ENCODE peak calls at places on chromosome 22, in four cellular contexts. Q, L, C and R are unnamed samples.

GRCh38 chr22:23888615-23889401 is 5.4 kb upstream of the MIF start:
- DNase-seq in C (peak; percentile 46), L (no peak), Q (peak; percentile 7), R (no peak)

GRCh38 chr22:17097062-17097461 is 12.3 kb downstream of the IL17RA start:
- DNase-seq in Q (no peak), C (no peak), L (no peak), R (no peak)

GRCh38 chr22:19201858-19202798 is 23.6 kb upstream of the SLC25A1 start:
- DNase-seq in C (no peak), L (no peak), Q (no peak), R (no peak)

GRCh38 chr22:17890245-17890671 is 116.0 kb upstream of the BID start:
- DNase-seq in C (no peak), L (no peak), Q (peak; percentile 44), R (no peak)

GRCh38 chr22:48477031-48477721 is 1350.5 kb downstream of the BRD1 start:
- DNase-seq in Q (no peak), C (peak; percentile 56), L (no peak), R (no peak)

GRCh38 chr22:46578251-46578823 is 40.9 kb upstream of the CELSR1 start:
- DNase-seq in L (no peak), C (no peak), Q (no peak), R (no peak)

GRCh38 chr22:19663821-19664325 is 50.4 kb upstream of the SEPTIN5 start:
- DNase-seq in C (no peak), Q (no peak), L (no peak), R (no peak)

GRCh38 chr22:20569059-20570058 is 61.9 kb downstream of the MED15 start:
- DNase-seq in Q (peak; percentile 95), L (peak; percentile 84), C (no peak), R (peak; percentile 54)

GRCh38 chr22:20779014-20779812 is 5.3 kb downstream of the SERPIND1 start:
- DNase-seq in C (no peak), Q (no peak), L (no peak), R (no peak)

GRCh38 chr22:41124086-41124485 is 31.7 kb downstream of the EP300 start:
- DNase-seq in L (no peak), C (no peak), Q (no peak), R (no peak)

GRCh38 chr22:37018815-37019308 is 385 bp downstream of the TST start:
- DNase-seq in L (no peak), Q (no peak), C (peak; percentile 54), R (no peak)

GRCh38 chr22:38455530-38456271 is 702 bp upstream of the KCNJ4 start:
- DNase-seq in Q (no peak), C (no peak), L (peak; percentile 13), R (no peak)

GRCh38 chr22:28237092-28237491 is 318.0 kb upstream of the PITPNB start:
- DNase-seq in L (no peak), Q (no peak), C (no peak), R (no peak)

GRCh38 chr22:17884084-17884483 is 109.8 kb upstream of the BID start:
- DNase-seq in C (no peak), L (no peak), Q (no peak), R (no peak)

GRCh38 chr22:48254311-48254873 is 1491.9 kb downstream of the TBC1D22A start:
- DNase-seq in C (peak; percentile 23), Q (no peak), L (no peak), R (no peak)

GRCh38 chr22:23751441-23751996 is 607 bp upstream of the ZNF70 start:
- DNase-seq in Q (no peak), L (no peak), C (no peak), R (no peak)

GRCh38 chr22:26401726-26402125 is 27.3 kb upstream of the ASPHD2 start:
- DNase-seq in Q (no peak), C (no peak), L (no peak), R (no peak)

GRCh38 chr22:48951836-48952235 is 875.8 kb downstream of the BRD1 start:
- DNase-seq in Q (no peak), L (no peak), C (no peak), R (no peak)

GRCh38 chr22:48901324-48901723 is 926.3 kb downstream of the BRD1 start:
- DNase-seq in Q (no peak), C (no peak), L (no peak), R (no peak)

GRCh38 chr22:39254789-39255298 is 10.1 kb upstream of the PDGFB start:
- DNase-seq in L (peak; percentile 32), C (no peak), Q (peak; percentile 67), R (no peak)

GRCh38 chr22:44336962-44337657 is 24.4 kb upstream of the SHISAL1 start:
- DNase-seq in C (no peak), Q (no peak), L (no peak), R (no peak)

GRCh38 chr22:24894220-24894975 is 52.1 kb downstream of the LHFPL7 start:
- DNase-seq in C (no peak), L (no peak), Q (peak; percentile 92), R (no peak)

GRCh38 chr22:46131151-46131587 is 19.2 kb upstream of the PPARA start:
- DNase-seq in C (no peak), L (no peak), Q (no peak), R (no peak)

GRCh38 chr22:23781533-23781932 is 5.2 kb upstream of the SMARCB1 start:
- DNase-seq in L (no peak), Q (no peak), C (no peak), R (no peak)

GRCh38 chr22:22469527-22469926 is 39.0 kb downstream of the ZNF280B start:
- DNase-seq in Q (no peak), C (no peak), L (no peak), R (no peak)

GRCh38 chr22:49807780-49808708 is 19.6 kb downstream of the BRD1 start:
- DNase-seq in L (peak; percentile 53), Q (no peak), C (no peak), R (no peak)

GRCh38 chr22:48587236-48587865 is 1240.3 kb downstream of the BRD1 start:
- DNase-seq in Q (no peak), C (no peak), L (no peak), R (no peak)

GRCh38 chr22:36565152-36565507 is 36.2 kb upstream of the EIF3D start:
- DNase-seq in Q (no peak), L (no peak), C (no peak), R (no peak)

GRCh38 chr22:30743257-30744020 is 48.8 kb downstream of the OSBP2 start:
- DNase-seq in Q (no peak), L (no peak), C (no peak), R (no peak)

GRCh38 chr22:26566994-26567393 is 22.9 kb downstream of the TPST2 start:
- DNase-seq in L (no peak), Q (no peak), C (no peak), R (no peak)

GRCh38 chr22:27839261-27839660 is 37.7 kb upstream of the MN1 start:
- DNase-seq in L (no peak), Q (no peak), C (no peak), R (no peak)